ENCODE peak calls at places on chromosomes 3 and 15, in six cellular contexts. O is testis, T is IMR-90, D is heart left ventricle, C is K562, Z is PC-3. K is an unnamed sample.

GRCh38 chr3:105827101-105827634 is 41.6 kb downstream of the CBLB start:
- DNase-seq in O (no peak), T (no peak), D (no peak), C (no peak), Z (no peak), K (no peak)

GRCh38 chr15:77168616-77169015 is 97.7 kb upstream of the TSPAN3 start:
- DNase-seq in O (no peak), T (peak; percentile 31), D (no peak), C (no peak), Z (no peak), K (no peak)

GRCh38 chr15:68439506-68439905 is 7.5 kb upstream of the ITGA11 start:
- DNase-seq in O (no peak), T (no peak), D (no peak), C (no peak), Z (no peak), K (no peak)

GRCh38 chr15:26352406-26352805 is 420.5 kb downstream of the GABRB3 start:
- DNase-seq in O (no peak), T (no peak), D (no peak), C (no peak), Z (no peak), K (no peak)

GRCh38 chr15:84600331-84600686 is 500 bp upstream of the ZSCAN2 start:
- DNase-seq in O (peak; percentile 89), T (peak; percentile 83), D (peak; percentile 87), C (peak; percentile 86), Z (peak; percentile 82), K (no peak)

GRCh38 chr3:88480822-88481221 is 331.1 kb downstream of the C3orf38 start:
- DNase-seq in O (no peak), T (no peak), D (no peak), C (no peak), Z (no peak), K (no peak)

GRCh38 chr15:60799885-60800728 is 321.2 kb upstream of the ICE2 start:
- DNase-seq in O (no peak), T (peak; percentile 54), D (no peak), C (no peak), Z (no peak), K (no peak)

GRCh38 chr3:32243519-32243918 is 5.0 kb downstream of the CMTM8 start:
- DNase-seq in O (no peak), T (no peak), D (no peak), C (no peak), Z (no peak), K (no peak)

GRCh38 chr3:59922226-59922625 is 872.4 kb upstream of the CFAP20DC start:
- DNase-seq in O (no peak), T (no peak), D (no peak), C (no peak), Z (no peak), K (no peak)

GRCh38 chr3:136957751-136958288 is at the start of gene IL20RB:
- DNase-seq in O (no peak), T (peak; percentile 61), D (no peak), C (peak; percentile 57), Z (no peak), K (no peak)

GRCh38 chr3:57031622-57032541 is 28.6 kb upstream of the SPATA12 start:
- DNase-seq in O (no peak), T (no peak), D (no peak), C (no peak), Z (no peak), K (no peak)

GRCh38 chr3:187736418-187736871 is 8.8 kb downstream of the BCL6 start:
- DNase-seq in O (peak; percentile 18), T (peak; percentile 74), D (no peak), C (peak; percentile 43), Z (peak; percentile 45), K (no peak)

GRCh38 chr3:174202146-174202545 is 657.0 kb upstream of the NAALADL2 start:
- DNase-seq in O (no peak), T (no peak), D (no peak), C (no peak), Z (no peak), K (no peak)

GRCh38 chr3:148604270-148605085 is 93.2 kb upstream of the AGTR1 start:
- DNase-seq in O (no peak), T (peak; percentile 28), D (no peak), C (no peak), Z (peak; percentile 14), K (no peak)

GRCh38 chr3:168047190-168047795 is 48.4 kb downstream of the GOLIM4 start:
- DNase-seq in O (no peak), T (peak; percentile 87), D (no peak), C (peak; percentile 77), Z (peak; percentile 90), K (peak; percentile 51)

GRCh38 chr3:15356186-15356585 is 23.8 kb upstream of the SH3BP5 start:
- DNase-seq in O (no peak), T (peak; percentile 31), D (no peak), C (no peak), Z (no peak), K (no peak)

GRCh38 chr3:175150812-175151411 is 291.8 kb downstream of the NAALADL2 start:
- DNase-seq in O (no peak), T (peak; percentile 4), D (no peak), C (no peak), Z (peak; percentile 96), K (peak; percentile 31)

GRCh38 chr15:75930866-75931265 is 27.2 kb downstream of the FBXO22 start:
- DNase-seq in O (no peak), T (no peak), D (no peak), C (no peak), Z (no peak), K (no peak)

GRCh38 chr3:126078866-126079265 is 5.1 kb downstream of the SLC41A3 start:
- DNase-seq in O (peak; percentile 62), T (no peak), D (no peak), C (no peak), Z (no peak), K (no peak)

DNA sequence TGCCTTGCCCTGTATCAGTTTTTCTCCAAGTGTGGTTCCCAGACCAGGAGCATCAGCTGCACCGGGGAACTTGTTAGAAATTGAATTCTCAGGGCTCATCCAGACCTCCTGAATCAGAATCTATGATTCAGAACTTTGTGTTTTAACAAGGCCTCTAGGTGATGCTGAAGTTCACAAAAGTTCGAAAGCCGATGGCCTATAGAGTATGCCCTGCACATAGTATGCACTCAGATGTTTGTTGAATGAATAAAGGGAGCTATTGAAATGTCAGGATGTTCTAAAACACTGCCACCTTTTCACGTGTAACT is 666 bp upstream of the LARP6 start:
- DNase-seq in O (no peak), T (peak; percentile 62), D (no peak), C (no peak), Z (peak; percentile 62), K (no peak)
- TF ChIP-seq CTCF in O (no peak), T (peak; percentile 30), D (peak; percentile 23), C (no peak), Z (peak; percentile 52), K (peak; percentile 6)

GRCh38 chr15:48230498-48230897 is 24.4 kb downstream of the SLC12A1 start:
- DNase-seq in O (no peak), T (no peak), D (no peak), C (no peak), Z (no peak), K (no peak)
- H3K4me3 ChIP-seq in O (no peak overlapping the region), T (no peak overlapping the region), D (no peak overlapping the region), C (no peak overlapping the region), Z (no peak overlapping the region), K (no peak overlapping the region)

GRCh38 chr3:53123510-53123909 is 6.7 kb downstream of the RFT1 start:
- DNase-seq in O (no peak), T (no peak), D (no peak), C (no peak), Z (no peak), K (no peak)
- H3K36me3 ChIP-seq in O (no peaks in the 10 kb centered on the region), T (peaks cover 45% of the 10 kb centered on the region), D (peaks cover 77% of the 10 kb centered on the region), C (peaks cover 58% of the 10 kb centered on the region), Z (peaks cover 34% of the 10 kb centered on the region), K (no peaks in the 10 kb centered on the region)

GRCh38 chr15:89615135-89615534 is 39.9 kb downstream of the TICRR start:
- DNase-seq in O (no peak), T (no peak), D (no peak), C (no peak), Z (no peak), K (no peak)

GRCh38 chr15:89613031-89613430 is 37.8 kb downstream of the TICRR start:
- DNase-seq in O (no peak), T (no peak), D (no peak), C (no peak), Z (no peak), K (no peak)

GRCh38 chr15:89616228-89616627 is 39.0 kb downstream of the KIF7 start:
- DNase-seq in O (no peak), T (no peak), D (no peak), C (no peak), Z (no peak), K (no peak)

DNA sequence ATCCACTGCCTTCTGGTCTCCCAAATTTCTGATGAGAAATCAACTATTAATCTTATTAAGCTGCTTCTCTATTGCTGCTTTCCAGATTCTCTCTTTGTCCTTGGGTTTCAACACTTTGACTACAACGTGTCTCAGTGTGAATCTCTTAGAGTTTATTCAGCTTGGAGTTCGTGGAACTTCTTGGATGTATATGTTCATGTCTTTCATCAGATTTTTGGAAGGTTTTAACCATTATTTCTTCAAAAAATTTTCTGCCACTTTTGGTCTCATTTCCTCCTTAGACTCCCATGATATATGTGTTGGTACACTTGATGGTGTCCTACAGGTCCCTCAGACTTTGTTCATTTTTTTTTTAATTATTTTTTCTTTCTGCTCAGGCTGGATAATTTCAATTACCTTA is 36.0 kb downstream of the TICRR start:
- DNase-seq in O (no peak), T (no peak), D (no peak), C (no peak), Z (no peak), K (no peak)
- TF ChIP-seq CTCF in O (no peak), T (no peak), D (no peak), C (no peak), Z (no peak), K (no peak)

GRCh38 chr15:32028921-32029320 is 1.4 kb upstream of the CHRNA7 start:
- DNase-seq in O (no peak), T (no peak), D (no peak), C (no peak), Z (no peak), K (no peak)
- H3K4me3 ChIP-seq in O (no peak overlapping the region), T (no peak overlapping the region), D (no peak overlapping the region), C (no peak overlapping the region), Z (no peak overlapping the region), K (no peak overlapping the region)

GRCh38 chr3:132344666-132345280 is 27.6 kb downstream of the ACP3 start:
- DNase-seq in O (no peak), T (peak; percentile 36), D (no peak), C (no peak), Z (peak; percentile 77), K (no peak)
- H3K36me3 ChIP-seq in O (no peaks in the 10 kb centered on the region), T (no peaks in the 10 kb centered on the region), D (peaks cover 12% of the 10 kb centered on the region), C (no peaks in the 10 kb centered on the region), Z (no peaks in the 10 kb centered on the region), K (no peaks in the 10 kb centered on the region)